ENCODE peak calls at places on chromosomes 2 and 18, in four cellular contexts. O is endothelial cell, Z is fibroblast of pulmonary artery, Y is coronary artery. V is an unnamed sample.

GRCh38 chr18:79863161-79863945 is 65.6 kb downstream of the KCNG2 start:
- DNase-seq in Y (no peak), O (peak), Z (no peak), V (no peak)

GRCh38 chr18:38496222-38496810 is 930.7 kb upstream of the CELF4 start:
- DNase-seq in Z (no peak), Y (no peak), O (no peak), V (no peak)

GRCh38 chr2:176124358-176125214 is 2.1 kb downstream of the HOXD9 start:
- DNase-seq in O (no peak), Z (no peak), Y (no peak), V (no peak)

GRCh38 chr2:75089471-75089870 is 109.8 kb downstream of the TACR1 start:
- DNase-seq in Z (no peak), Y (no peak), O (no peak), V (no peak)

GRCh38 chr2:97745474-97746172 is 32.2 kb downstream of the ZAP70 start:
- DNase-seq in Z (no peak), O (no peak), Y (no peak), V (no peak)

GRCh38 chr2:69535739-69536374 is 98.6 kb upstream of the NFU1 start:
- DNase-seq in Y (no peak), Z (no peak), O (no peak), V (no peak)

GRCh38 chr2:1278861-1279260 is 134.4 kb upstream of the TPO start:
- DNase-seq in Y (no peak), Z (no peak), O (no peak), V (no peak)

GRCh38 chr18:45662468-45662867 is 47.2 kb downstream of the SLC14A2 start:
- DNase-seq in O (no peak), Y (no peak), Z (peak), V (peak)

GRCh38 chr2:4246364-4247131 is 543.2 kb downstream of the DCDC2C start:
- DNase-seq in Y (no peak), O (no peak), Z (no peak), V (no peak)

GRCh38 chr18:27778925-27779324 is 398.0 kb downstream of the CDH2 start:
- DNase-seq in O (no peak), Z (no peak), Y (no peak), V (no peak)

GRCh38 chr2:143701785-143702184 is 572.6 kb downstream of the ARHGAP15 start:
- DNase-seq in O (no peak), Y (no peak), Z (no peak), V (no peak)

GRCh38 chr2:75608684-75609333 is 37.8 kb upstream of the MRPL19 start:
- DNase-seq in Y (no peak), O (peak), Z (peak), V (peak)

GRCh38 chr2:70870790-70871189 is 35.2 kb upstream of the CD207 start:
- DNase-seq in O (no peak), Z (no peak), Y (no peak), V (no peak)

GRCh38 chr2:179562330-179562885 is 297.8 kb upstream of the SESTD1 start:
- DNase-seq in Y (no peak), O (no peak), Z (no peak), V (no peak)

GRCh38 chr2:240648155-240648649 is 22.9 kb downstream of the GPR35 start:
- DNase-seq in O (no peak), Z (no peak), Y (peak), V (no peak)

GRCh38 chr2:74186038-74186437 is 7.4 kb upstream of the MOB1A start:
- DNase-seq in Y (no peak), Z (no peak), O (no peak), V (no peak)

GRCh38 chr2:8654483-8654882 is 27.4 kb upstream of the ID2 start:
- DNase-seq in O (no peak), Z (no peak), Y (no peak), V (no peak)

GRCh38 chr18:10123006-10123950 is 209.5 kb downstream of the VAPA start:
- DNase-seq in Z (no peak), Y (no peak), O (no peak), V (no peak)

GRCh38 chr2:29777164-29777563 is 144.2 kb downstream of the ALK start:
- DNase-seq in Y (no peak), O (no peak), Z (no peak), V (no peak)

GRCh38 chr2:232681527-232681926 is 15.6 kb upstream of the GIGYF2 start:
- DNase-seq in Z (peak), Y (no peak), O (no peak), V (peak)

GRCh38 chr18:69845588-69846506 is 101.8 kb downstream of the CD226 start:
- DNase-seq in O (no peak), Z (no peak), Y (no peak), V (peak)

GRCh38 chr2:38255211-38255610 is 121.9 kb downstream of the ATL2 start:
- DNase-seq in Y (no peak), Z (no peak), O (no peak), V (no peak)

GRCh38 chr2:444937-445884 is 157.3 kb upstream of the ALKAL2 start:
- DNase-seq in O (no peak), Z (no peak), Y (no peak), V (no peak)

GRCh38 chr2:30465171-30465545 is 18.1 kb downstream of the LCLAT1 start:
- DNase-seq in Y (no peak), Z (no peak), O (no peak), V (no peak)

GRCh38 chr2:240595381-240596079 is 9.0 kb downstream of the CAPN10 start:
- DNase-seq in O (peak), Z (no peak), Y (no peak), V (peak)

GRCh38 chr18:34901299-34901698 is 139.9 kb upstream of the MAPRE2 start:
- DNase-seq in Z (peak), Y (no peak), O (no peak), V (peak)
- TF ChIP-seq CTCF in Z (no peak), Y (no peak), O (no peak), V (no peak)

DNA sequence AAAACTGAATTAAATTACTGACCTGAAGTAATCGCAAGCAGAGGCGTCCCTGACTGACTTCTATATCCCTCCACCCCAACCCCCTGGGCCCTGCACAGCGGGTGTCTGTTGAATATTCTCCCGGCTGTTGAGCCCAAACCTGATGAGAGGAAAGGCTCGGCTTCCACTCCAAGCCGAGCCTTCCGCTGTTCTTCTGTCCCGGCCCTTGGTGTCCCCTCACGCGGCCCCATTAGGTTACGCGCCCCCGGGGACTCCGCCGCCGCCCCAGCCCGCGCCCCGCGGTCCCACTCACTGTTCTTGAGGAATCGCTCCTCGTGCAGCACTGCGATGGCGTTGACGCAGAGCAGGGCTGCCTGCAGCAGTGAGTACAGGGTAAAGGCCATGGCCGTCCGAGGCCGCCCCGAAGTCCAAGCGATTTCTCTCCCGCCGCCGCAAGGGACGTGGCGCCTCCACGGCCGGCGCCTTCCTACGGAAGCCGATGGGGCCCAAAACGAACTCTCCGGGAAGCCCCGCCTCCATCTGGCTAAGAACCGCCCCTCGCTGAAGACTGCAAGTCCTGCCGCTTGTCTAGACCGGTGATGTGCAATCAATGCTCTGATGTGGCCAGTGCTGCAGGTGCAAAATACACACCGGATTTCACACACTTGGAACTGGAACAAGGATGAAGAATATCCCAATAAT is at the start of gene IER3IP1:
- DNase-seq in O (peak), Y (peak), Z (peak), V (peak)
- TF ChIP-seq CTCF in O (no peak), Y (no peak), Z (peak), V (peak)

DNA sequence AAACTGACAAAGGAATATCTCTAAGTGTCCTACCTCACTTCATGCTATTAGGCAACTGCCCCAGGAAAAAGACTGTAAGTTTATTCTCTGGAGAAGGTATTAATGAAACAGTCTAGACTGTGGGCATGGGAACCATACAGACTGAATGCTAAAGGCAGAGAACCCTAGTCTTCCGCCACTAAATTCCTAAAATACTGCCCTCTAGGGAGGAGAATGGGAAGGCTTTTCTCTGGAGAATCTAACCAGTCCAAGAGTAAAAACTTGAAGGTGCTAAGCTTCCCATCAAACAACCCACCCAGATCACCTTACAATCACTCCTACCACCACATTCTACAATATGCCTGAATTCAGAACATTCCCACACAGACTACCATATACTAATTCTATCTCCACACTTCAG is 3.4 kb downstream of the SRBD1 start:
- DNase-seq in Z (peak), O (peak), Y (no peak), V (peak)
- TF ChIP-seq CTCF in Z (peak), O (peak), Y (no peak), V (peak)

DNA sequence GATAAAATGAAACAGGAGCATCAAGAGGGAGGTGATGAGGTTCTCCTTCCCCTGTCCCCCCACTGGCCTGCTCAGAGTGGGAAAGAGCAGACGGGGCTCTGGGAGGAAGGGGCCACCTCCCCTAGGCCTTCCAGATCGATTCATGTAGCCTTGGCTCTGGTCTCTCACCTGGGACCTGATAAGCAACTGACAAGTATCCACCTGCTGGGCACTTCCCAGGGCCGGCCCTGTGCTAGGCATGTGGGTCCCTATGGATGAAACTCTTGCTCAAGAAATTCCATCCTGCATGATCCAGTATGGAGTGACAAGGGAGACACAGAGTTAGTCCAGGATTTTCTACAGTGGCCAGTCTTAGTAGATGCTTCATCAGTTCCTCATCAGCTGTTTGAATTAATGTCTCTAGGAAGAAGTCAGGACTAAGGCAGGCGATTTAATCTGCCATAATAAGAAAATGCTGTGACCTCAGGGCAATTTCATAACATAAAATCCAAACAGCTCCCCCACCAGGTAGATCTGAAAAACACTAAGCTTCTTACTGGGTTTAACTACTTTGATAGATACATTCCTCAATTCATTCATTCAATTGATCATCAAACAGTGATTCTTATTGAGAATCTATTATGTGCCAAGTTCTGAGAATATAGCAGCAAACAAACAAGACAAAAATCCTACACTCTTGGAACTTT is 44.7 kb upstream of the ZFP36L2 start:
- DNase-seq in Z (no peak), Y (no peak), O (no peak), V (no peak)
- TF ChIP-seq CTCF in Z (peak), Y (no peak), O (no peak), V (no peak)

GRCh38 chr2:108034843-108035242 is 48.5 kb downstream of the SLC5A7 start:
- DNase-seq in Y (no peak), Z (no peak), O (no peak), V (no peak)
- TF ChIP-seq CTCF in Y (no peak), Z (no peak), O (no peak), V (no peak)

GRCh38 chr2:223692227-223692947 is 90.2 kb upstream of the SCG2 start:
- DNase-seq in Y (no peak), Z (peak), O (peak), V (peak)
- TF ChIP-seq CTCF in Y (peak), Z (peak), O (no peak), V (peak)

DNA sequence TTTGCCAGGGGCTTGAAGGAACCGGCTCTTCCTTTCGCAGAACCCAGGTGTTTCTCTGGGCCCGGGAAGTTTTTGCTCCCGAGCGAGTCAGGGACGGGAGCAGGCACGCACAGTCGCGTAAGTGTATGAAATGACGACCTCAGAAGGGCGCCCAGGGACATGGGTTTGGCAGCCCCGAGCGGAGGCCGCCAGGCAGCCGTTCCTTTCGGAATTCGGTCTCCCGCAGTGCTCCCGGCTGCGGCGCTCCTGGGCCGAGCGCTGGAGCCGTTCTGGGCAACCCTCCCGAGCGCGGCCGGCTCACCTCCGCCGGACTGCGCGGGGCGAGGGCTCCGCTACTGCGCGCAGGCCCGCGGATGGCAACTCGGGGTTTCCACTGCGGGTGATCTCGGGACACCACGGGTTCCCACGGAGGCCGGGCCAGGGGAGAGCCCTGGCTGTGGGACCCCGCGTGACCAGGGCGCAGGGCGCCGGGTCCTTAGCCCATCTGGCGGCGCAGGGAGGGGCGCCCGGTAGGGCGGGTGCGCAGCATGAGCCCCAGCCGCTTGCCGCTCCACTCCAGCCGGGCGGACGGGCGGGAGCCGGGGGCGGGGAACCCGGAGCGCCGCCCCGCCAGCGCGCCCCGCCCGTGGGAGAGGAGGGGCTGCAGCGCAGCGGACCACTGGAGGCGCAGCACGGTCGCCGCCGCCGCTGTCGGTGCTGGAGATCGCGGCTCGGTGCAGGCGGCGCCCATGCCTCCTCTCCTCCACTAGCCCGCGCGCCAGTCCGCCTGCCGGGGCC is at the start of gene OSBPL6:
- DNase-seq in Y (peak), Z (peak), O (peak), V (peak)
- TF ChIP-seq CTCF in Y (peak), Z (no peak), O (no peak), V (no peak)

DNA sequence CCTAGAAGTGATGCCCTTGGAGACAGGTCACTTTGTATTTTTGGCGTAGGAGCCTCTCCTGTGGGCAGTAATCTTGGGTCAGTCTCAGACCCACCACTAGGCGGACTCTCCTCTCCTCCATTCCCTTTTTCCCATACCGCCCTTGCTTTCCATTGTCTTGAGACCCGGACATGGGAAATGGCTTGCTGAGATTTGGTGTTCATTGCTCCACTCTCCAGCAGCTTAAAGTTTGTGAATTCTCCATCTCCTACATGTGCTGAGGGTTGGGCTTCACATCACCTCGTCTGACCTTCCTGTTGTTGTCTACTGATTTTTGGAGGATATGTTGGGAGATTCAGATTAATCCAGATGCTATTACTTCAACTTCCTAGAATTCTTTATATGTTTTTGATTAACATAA is 159.2 kb upstream of the RAB12 start:
- DNase-seq in O (peak), Z (peak), Y (no peak), V (no peak)
- TF ChIP-seq CTCF in O (peak), Z (peak), Y (no peak), V (peak)

DNA sequence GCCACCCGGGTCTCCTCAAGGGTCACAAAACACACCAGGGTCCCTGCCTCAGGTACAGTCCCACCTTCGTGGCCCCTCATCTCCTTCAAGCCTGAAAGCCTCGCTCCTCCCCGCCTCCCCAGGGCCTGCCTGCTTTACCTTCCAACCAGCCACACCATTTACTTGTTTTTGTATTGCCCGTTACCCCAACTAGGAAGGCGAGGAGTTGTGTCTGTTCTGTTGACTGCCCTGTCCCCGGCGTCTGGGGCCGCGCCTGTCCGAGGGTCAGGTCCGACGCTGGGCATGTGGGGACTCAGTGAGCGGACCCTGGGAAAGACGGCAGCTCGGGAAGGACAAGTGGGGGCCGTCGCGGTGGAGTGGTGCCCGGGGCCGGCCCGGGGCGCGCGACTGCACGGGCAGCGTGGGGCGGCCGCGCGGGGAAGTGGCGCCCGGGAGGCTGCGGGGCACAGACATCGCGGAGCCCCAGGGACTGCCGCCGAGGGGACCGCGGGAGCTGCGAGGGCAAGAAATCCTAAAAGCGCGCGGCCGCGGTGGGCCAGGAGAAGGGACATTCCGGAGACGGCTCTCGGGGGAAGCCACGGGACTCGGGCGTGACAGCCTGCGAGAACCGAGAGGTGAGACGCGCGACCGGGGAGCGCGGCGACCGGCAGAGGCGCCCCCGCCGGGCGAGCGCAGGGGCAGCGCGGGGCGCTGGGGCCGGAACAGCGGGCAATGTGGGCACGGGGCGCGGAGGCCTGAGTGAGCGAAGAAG is 797 bp upstream of the GRHL1 start:
- DNase-seq in Y (no peak), O (peak), Z (no peak), V (no peak)
- TF ChIP-seq CTCF in Y (no peak), O (no peak), Z (no peak), V (no peak)

V was measured in cardiac fibroblast.